ENCODE peak calls at places on chromosomes 16 and 17, in ten cellular contexts. F is foreskin fibroblast, X is AG09309, Z is lower lobe of right lung, M is Caco-2, V is colonic mucosa, C is AG10803, H is psoas muscle, P is OCI-LY7, K is endodermal cell. B is an unnamed sample.

GRCh38 chr16:525123-525519 is 2.4 kb upstream of the CAPN15 start:
- DNase-seq in P (peak), Z (no peak), F (no peak), M (no peak), K (no peak), V (no peak), C (no peak), H (no peak), X (no peak), B (no peak)

GRCh38 chr17:17063546-17064122 is 21.4 kb downstream of the MPRIP start:
- DNase-seq in H (peak), X (no peak), K (peak), M (no peak), C (peak), V (no peak), Z (peak), P (no peak), F (no peak), B (peak)

GRCh38 chr16:50598256-50598894 is 50.2 kb downstream of the NKD1 start:
- DNase-seq in X (no peak), H (peak), K (no peak), P (no peak), F (no peak), Z (peak), C (no peak), M (no peak), V (no peak), B (no peak)

GRCh38 chr17:63405741-63406261 is 40.3 kb downstream of the CYB561 start:
- DNase-seq in F (peak), H (no peak), V (no peak), M (peak), C (peak), X (peak), K (no peak), Z (no peak), P (peak), B (peak)

GRCh38 chr16:57578521-57579360 is 36.3 kb downstream of the ADGRG5 start:
- DNase-seq in C (no peak), V (no peak), Z (no peak), H (no peak), F (no peak), P (no peak), X (no peak), K (no peak), M (no peak), B (no peak)

GRCh38 chr17:77724876-77725615 is 233.5 kb upstream of the TNRC6C start:
- DNase-seq in F (no peak), K (peak), Z (no peak), C (no peak), M (no peak), X (no peak), V (peak), P (peak), H (no peak), B (no peak)

GRCh38 chr17:6279659-6280058 is 155.3 kb downstream of the AIPL1 start:
- DNase-seq in Z (no peak), V (peak), K (peak), H (no peak), F (no peak), C (no peak), X (no peak), M (peak), P (peak), B (no peak)

GRCh38 chr17:74192950-74193781 is 10.3 kb upstream of the RPL38 start:
- DNase-seq in X (no peak), P (no peak), F (no peak), K (peak), V (peak), H (peak), Z (peak), M (peak), C (no peak), B (peak)

GRCh38 chr17:59330314-59330942 is 1.0 kb upstream of the YPEL2 start:
- DNase-seq in P (no peak), X (no peak), V (peak), H (peak), Z (peak), M (peak), K (peak), F (no peak), C (no peak), B (peak)

GRCh38 chr16:22296225-22297113 is 740 bp upstream of the POLR3E start:
- DNase-seq in X (no peak), F (no peak), M (no peak), V (no peak), P (peak), C (no peak), K (no peak), Z (no peak), H (no peak), B (no peak)

DNA sequence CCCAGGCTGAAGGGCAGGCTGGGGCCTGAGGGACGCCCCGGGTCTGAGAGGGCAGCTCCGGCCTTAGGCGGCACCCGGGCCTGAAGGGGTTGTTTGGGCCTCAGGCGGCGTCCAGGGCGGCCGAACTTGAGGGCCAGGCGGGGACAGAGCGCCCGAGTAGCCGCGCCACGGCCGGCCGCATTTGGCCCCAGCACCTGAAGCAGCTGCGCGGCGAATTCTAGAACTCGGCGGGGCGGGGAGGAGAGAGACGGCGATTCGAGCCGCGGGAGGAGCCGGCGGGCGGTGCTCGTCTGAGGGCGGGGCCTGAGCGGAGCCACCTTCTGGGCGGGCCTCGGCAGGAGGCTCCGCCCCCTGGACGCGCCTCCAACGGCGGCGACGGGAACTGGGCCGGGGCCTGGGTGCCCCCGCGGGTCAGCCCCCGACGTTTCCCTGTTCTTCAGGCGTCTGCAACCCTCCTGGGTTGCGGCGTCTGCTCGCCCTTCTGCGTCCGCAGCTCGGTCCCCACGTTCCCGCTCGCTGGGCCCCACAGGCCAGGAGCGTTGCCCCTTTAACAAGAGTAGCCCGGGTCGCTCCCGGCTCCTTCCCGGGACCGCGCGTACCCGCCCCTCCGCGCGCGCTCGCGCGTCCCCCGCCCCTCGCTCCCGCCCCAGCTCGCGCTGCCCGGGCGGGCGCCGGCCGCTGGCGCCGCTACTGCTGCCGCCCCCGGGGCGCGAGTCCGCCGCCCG is at the start of the genes INCA1 and KIF1C:
- DNase-seq in Z (peak), M (peak), H (peak), X (peak), C (peak), P (peak), V (peak), K (peak), F (peak), B (peak)
- TF ChIP-seq CTCF in Z (peak), M (no peak), H (peak), X (no peak), C (no peak), P (no peak), V (no peak), K (peak), F (no peak), B (no peak)

GRCh38 chr16:31004658-31005057 is 5.8 kb downstream of the STX1B start:
- DNase-seq in H (no peak), X (no peak), V (no peak), K (no peak), M (no peak), C (no peak), F (no peak), Z (no peak), P (no peak), B (no peak)

GRCh38 chr16:31007684-31008083 is 2.8 kb downstream of the STX1B start:
- DNase-seq in H (no peak), F (no peak), X (no peak), M (no peak), C (no peak), Z (no peak), P (no peak), V (no peak), K (no peak), B (no peak)

GRCh38 chr16:31005350-31006085 is 4.9 kb downstream of the STX1B start:
- DNase-seq in P (no peak), H (no peak), F (no peak), K (peak), M (no peak), C (no peak), X (no peak), Z (no peak), V (no peak), B (no peak)

GRCh38 chr16:31006589-31006988 is 3.8 kb downstream of the STX1B start:
- DNase-seq in C (no peak), F (no peak), M (no peak), H (no peak), V (no peak), Z (no peak), K (no peak), P (no peak), X (no peak), B (no peak)

DNA sequence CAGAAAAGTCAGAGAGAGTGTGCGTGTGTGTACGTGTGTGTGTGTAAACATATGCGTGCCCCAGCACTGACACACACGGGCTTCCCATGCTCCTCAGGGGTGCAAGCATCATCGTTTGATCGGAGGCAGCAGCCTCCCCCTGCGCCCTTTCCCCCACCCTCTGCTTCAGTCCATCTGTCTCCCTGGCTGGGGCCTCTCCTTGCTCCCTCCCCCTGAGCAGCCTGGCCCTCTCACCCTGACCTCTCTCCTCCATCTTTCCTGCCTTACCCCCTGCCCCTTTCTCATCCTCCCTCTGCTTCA is 4.4 kb downstream of the STX1B start:
- DNase-seq in M (no peak), C (no peak), X (no peak), H (no peak), K (no peak), Z (no peak), P (no peak), V (no peak), F (no peak), B (no peak)
- H3K4me3 ChIP-seq in M (no peak), C (no peak), X (no peak), H (no peak), K (no peak), Z (no peak), P (no peak), V (no peak), F (no peak), B (no peak)

DNA sequence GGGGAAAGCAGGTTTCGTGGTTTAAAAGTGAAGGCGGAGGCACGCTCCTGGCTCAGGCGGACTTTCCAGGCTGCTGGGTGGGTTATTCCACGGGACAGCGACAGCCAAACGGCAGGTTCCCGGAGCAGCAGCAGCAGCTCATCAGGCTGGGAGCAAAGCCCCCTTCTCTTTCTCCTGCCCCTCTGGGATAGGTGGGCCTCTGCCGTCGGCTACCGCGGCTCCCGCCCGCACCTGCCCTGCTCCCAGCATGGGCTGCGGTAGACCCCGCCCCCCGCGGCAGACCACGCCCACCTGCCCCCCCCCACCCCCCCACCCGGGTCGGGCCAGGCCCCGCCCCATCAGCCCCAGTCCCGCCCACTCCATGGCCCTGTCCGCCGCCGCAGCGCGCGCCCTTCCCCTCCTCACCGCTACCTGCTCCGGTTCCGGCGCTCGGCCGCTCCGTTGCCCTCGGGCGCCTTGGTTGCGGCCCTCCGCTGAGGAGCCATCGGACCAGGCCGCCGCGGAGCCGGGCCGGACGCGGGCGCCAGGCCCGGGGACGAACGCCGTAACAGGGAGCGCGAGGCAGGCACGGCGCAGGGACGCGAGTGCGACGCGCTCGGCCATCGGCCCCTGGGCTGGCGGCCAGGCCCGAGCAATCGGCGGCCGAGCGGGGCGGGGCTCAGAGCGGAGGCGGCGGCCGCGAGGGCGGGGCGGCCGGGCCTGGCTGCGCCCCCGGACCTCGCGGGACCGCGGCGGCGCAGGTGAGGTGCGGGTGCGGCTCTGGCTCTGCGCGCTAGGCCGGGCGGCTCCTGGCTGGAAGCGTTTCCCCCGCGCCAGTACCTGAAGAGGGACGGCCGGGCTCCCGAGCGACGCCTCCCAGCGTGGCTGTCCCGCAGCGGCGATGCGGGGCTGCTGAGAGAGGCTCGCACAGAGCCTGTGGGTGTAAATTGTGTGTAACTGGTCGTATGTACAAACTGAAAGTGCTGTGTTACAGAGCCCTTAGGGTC is at the start of the genes HEXD and OGFOD3:
- DNase-seq in F (peak), C (peak), M (peak), V (peak), Z (peak), X (no peak), P (peak), K (peak), H (peak), B (peak)
- TF ChIP-seq CTCF in F (no peak), C (no peak), M (no peak), V (no peak), Z (no peak), X (no peak), P (no peak), K (no peak), H (no peak), B (no peak)

DNA sequence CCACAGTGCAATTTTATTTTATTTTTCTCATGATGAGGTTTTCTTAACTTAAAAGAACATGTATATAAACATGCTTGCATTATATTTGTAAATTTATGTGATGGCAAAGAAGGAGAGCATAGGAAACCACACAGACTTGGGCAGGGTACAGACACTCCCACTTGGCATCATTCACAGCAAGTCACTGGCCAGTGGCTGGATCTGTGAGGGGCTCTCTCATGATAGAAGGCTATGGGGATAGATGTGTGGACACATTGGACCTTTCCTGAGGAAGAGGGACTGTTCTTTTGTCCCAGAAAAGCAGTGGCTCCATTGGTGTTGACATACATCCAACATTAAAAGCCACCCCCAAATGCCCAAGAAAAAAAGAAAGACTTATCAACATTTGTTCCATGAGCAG is 12.3 kb upstream of the EFCAB13 start:
- DNase-seq in C (no peak), H (no peak), F (no peak), V (no peak), P (no peak), K (peak), X (no peak), Z (no peak), M (no peak), B (no peak)
- H3K4me3 ChIP-seq in C (no peak), H (no peak), F (no peak), V (no peak), P (no peak), K (no peak), X (no peak), Z (no peak), M (no peak), B (no peak)

GRCh38 chr17:75428775-75429469 is 23.4 kb upstream of the GRB2 start:
- DNase-seq in K (no peak), H (no peak), F (peak), X (peak), P (no peak), V (no peak), Z (no peak), C (peak), M (no peak), B (peak)

GRCh38 chr17:75433223-75433622 is 23.2 kb upstream of the TMEM94 start:
- DNase-seq in C (no peak), V (no peak), F (no peak), H (no peak), Z (no peak), X (no peak), M (no peak), K (no peak), P (no peak), B (no peak)

DNA sequence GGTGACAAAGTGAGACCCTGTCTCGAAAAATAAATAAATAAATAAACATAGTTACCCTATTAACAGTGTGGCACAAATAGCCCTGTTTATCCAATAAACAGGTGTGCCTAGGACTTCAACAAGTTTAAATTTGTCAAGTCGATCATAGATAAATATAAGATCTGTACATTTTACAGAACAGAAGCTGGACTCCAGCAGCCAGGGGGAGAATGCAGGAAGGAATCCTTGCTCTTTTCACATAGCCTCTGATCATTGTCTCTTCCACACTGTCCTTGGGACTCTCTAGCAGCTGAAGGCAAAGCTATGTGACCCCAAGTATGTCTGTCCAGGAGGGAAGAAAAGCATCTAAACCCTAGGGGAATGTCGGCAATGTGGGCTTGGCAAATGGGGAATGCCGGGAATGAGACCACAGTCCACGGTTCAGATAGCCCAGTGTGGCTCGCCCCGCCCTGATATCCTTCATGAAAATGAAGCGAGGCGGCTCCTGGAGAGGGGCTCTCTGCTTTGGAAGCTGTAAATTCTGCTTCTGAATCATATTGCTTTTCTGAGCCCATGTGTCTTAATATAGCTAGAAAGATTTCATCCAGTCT is 24.8 kb upstream of the GRB2 start:
- DNase-seq in P (no peak), F (no peak), Z (no peak), C (peak), K (peak), V (no peak), H (no peak), X (no peak), M (peak), B (peak)
- TF ChIP-seq CTCF in P (no peak), F (no peak), Z (no peak), C (no peak), K (no peak), V (no peak), H (no peak), X (no peak), M (no peak), B (peak)

GRCh38 chr16:86547286-86547685 is 7.7 kb downstream of the MTHFSD start:
- DNase-seq in C (no peak), H (no peak), X (no peak), K (no peak), P (no peak), V (no peak), Z (no peak), F (no peak), M (no peak), B (no peak)

GRCh38 chr16:86545927-86546637 is 9.0 kb downstream of the MTHFSD start:
- DNase-seq in K (no peak), P (no peak), M (no peak), X (no peak), Z (no peak), C (no peak), H (no peak), F (no peak), V (no peak), B (no peak)

GRCh38 chr16:86545481-86545880 is 9.6 kb downstream of the MTHFSD start:
- DNase-seq in K (no peak), M (no peak), C (no peak), F (no peak), P (no peak), X (no peak), H (no peak), V (no peak), Z (no peak), B (no peak)

GRCh38 chr16:86549076-86549892 is 5.8 kb downstream of the MTHFSD start:
- DNase-seq in K (no peak), H (no peak), X (no peak), F (no peak), P (no peak), M (no peak), Z (no peak), V (no peak), C (no peak), B (no peak)

DNA sequence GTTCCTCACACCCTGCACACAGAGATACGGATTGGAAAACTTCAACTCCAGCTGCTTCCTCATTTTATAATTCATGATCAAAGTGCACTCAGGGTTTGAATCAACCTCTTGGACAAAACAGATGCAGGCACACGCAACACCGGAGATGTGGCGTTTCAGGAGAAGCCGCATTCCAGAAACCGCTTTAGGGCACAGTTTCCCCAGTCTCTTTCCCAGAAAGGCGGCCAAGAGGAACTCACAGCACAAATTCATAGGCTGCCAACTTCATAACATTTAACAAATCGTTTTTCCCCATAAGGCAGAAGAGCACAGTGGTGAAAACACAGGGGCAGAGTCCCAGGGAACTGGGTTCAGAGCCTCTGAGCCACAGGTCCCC is 8.4 kb downstream of the MTHFSD start:
- DNase-seq in K (no peak), X (no peak), M (no peak), C (no peak), F (no peak), V (no peak), H (no peak), Z (no peak), P (no peak), B (no peak)
- H3K4me3 ChIP-seq in K (no peak), X (no peak), M (no peak), C (no peak), F (no peak), V (no peak), H (no peak), Z (no peak), P (no peak), B (no peak)

GRCh38 chr16:27972500-27972899 is 91.0 kb downstream of the GSG1L start:
- DNase-seq in H (no peak), P (peak), M (peak), V (peak), Z (no peak), X (no peak), C (peak), K (peak), F (peak), B (peak)
- TF ChIP-seq CTCF in H (peak), P (peak), M (peak), V (peak), Z (peak), X (peak), C (peak), K (peak), F (peak), B (peak)

GRCh38 chr17:49217651-49218413 is 7.3 kb downstream of the ABI3 start:
- DNase-seq in V (peak), M (no peak), H (peak), P (peak), X (no peak), K (no peak), C (no peak), F (no peak), Z (peak), B (no peak)

GRCh38 chr17:49214665-49215360 is 4.3 kb downstream of the ABI3 start:
- DNase-seq in Z (peak), C (no peak), X (no peak), H (no peak), K (no peak), V (no peak), F (no peak), M (no peak), P (no peak), B (no peak)

GRCh38 chr17:49213803-49214202 is 3.3 kb downstream of the ABI3 start:
- DNase-seq in X (no peak), C (no peak), F (no peak), H (no peak), M (no peak), Z (no peak), V (no peak), P (no peak), K (no peak), B (no peak)

GRCh38 chr17:49216953-49217650 is 6.6 kb downstream of the ABI3 start:
- DNase-seq in X (no peak), H (peak), K (no peak), P (no peak), V (peak), Z (peak), C (no peak), M (no peak), F (no peak), B (peak)

GRCh38 chr17:49216482-49216881 is 6.0 kb downstream of the ABI3 start:
- DNase-seq in M (no peak), H (no peak), X (no peak), Z (no peak), V (no peak), K (no peak), P (no peak), F (no peak), C (no peak), B (no peak)
- H3K4me3 ChIP-seq in M (no peak), H (no peak), X (no peak), Z (peak), V (no peak), K (no peak), P (peak), F (no peak), C (no peak), B (no peak)

B was measured in fibroblast of villous mesenchyme.